ENCODE peak calls at places on chromosomes 16 and 17, in five cellular contexts. One of them, this sample, is unnamed.

GRCh38 chr17:50272246-50272645 is 2.0 kb upstream of the TMEM92 start:
- DNase-seq in ascending aorta: no peak
- DNase-seq in GM12878: no peak
- DNase-seq in mucosa of descending colon: no peak
- DNase-seq in A549: no peak
- DNase-seq in this sample: no peak

GRCh38 chr16:68455631-68456030 is 7.3 kb upstream of the SMPD3 start:
- DNase-seq in ascending aorta: no peak
- DNase-seq in GM12878: no peak
- DNase-seq in mucosa of descending colon: no peak
- DNase-seq in A549: no peak
- DNase-seq in this sample: no peak

GRCh38 chr16:49280022-49280741 is 1.5 kb downstream of the CBLN1 start:
- DNase-seq in ascending aorta: no peak
- DNase-seq in GM12878: no peak
- DNase-seq in mucosa of descending colon: no peak
- DNase-seq in A549: no peak
- DNase-seq in this sample: no peak

GRCh38 chr16:49742428-49743205 is 113.3 kb downstream of the ZNF423 start:
- DNase-seq in ascending aorta: no peak
- DNase-seq in GM12878: no peak
- DNase-seq in mucosa of descending colon: no peak
- DNase-seq in A549: no peak
- DNase-seq in this sample: no peak

GRCh38 chr17:46836500-46836899 is 14.9 kb upstream of the WNT9B start:
- DNase-seq in ascending aorta: no peak
- DNase-seq in GM12878: no peak
- DNase-seq in mucosa of descending colon: no peak
- DNase-seq in A549: no peak
- DNase-seq in this sample: no peak

GRCh38 chr16:86534779-86535605 is 20.0 kb downstream of the MTHFSD start:
- DNase-seq in ascending aorta: no peak
- DNase-seq in GM12878: no peak
- DNase-seq in mucosa of descending colon: no peak
- DNase-seq in A549: no peak
- DNase-seq in this sample: no peak

GRCh38 chr17:28031174-28031573 is 11.3 kb upstream of the NLK start:
- DNase-seq in ascending aorta: no peak
- DNase-seq in GM12878: no peak
- DNase-seq in mucosa of descending colon: no peak
- DNase-seq in A549: no peak
- DNase-seq in this sample: no peak

GRCh38 chr16:51155199-51155607 is 4.1 kb upstream of the SALL1 start:
- DNase-seq in ascending aorta: no peak
- DNase-seq in GM12878: no peak
- DNase-seq in mucosa of descending colon: peak; percentile 12
- DNase-seq in A549: no peak
- DNase-seq in this sample: no peak

GRCh38 chr16:29116980-29117379 is 132.1 kb downstream of the LAT start:
- DNase-seq in ascending aorta: no peak
- DNase-seq in GM12878: no peak
- DNase-seq in mucosa of descending colon: no peak
- DNase-seq in A549: no peak
- DNase-seq in this sample: no peak

GRCh38 chr16:9816644-9817043 is 365.6 kb downstream of the GRIN2A start:
- DNase-seq in ascending aorta: no peak
- DNase-seq in GM12878: no peak
- DNase-seq in mucosa of descending colon: no peak
- DNase-seq in A549: no peak
- DNase-seq in this sample: no peak

GRCh38 chr16:55284718-55285099 is 39.3 kb upstream of the IRX6 start:
- DNase-seq in ascending aorta: no peak
- DNase-seq in GM12878: no peak
- DNase-seq in mucosa of descending colon: no peak
- DNase-seq in A549: no peak
- DNase-seq in this sample: no peak

GRCh38 chr16:83928341-83929055 is 24.5 kb upstream of the OSGIN1 start:
- DNase-seq in ascending aorta: no peak
- DNase-seq in GM12878: no peak
- DNase-seq in mucosa of descending colon: no peak
- DNase-seq in A549: no peak
- DNase-seq in this sample: no peak

GRCh38 chr16:3785413-3785812 is 68.1 kb upstream of the TRAP1 start:
- DNase-seq in ascending aorta: peak; percentile 54
- DNase-seq in GM12878: no peak
- DNase-seq in mucosa of descending colon: no peak
- DNase-seq in A549: no peak
- DNase-seq in this sample: no peak

GRCh38 chr17:49576121-49576905 is 642 bp downstream of the NXPH3 start:
- DNase-seq in ascending aorta: no peak
- DNase-seq in GM12878: no peak
- DNase-seq in mucosa of descending colon: peak; percentile 21
- DNase-seq in A549: peak; percentile 33
- DNase-seq in this sample: peak; percentile 85

GRCh38 chr16:81175325-81175891 is 63.1 kb upstream of the BCO1 start:
- DNase-seq in ascending aorta: no peak
- DNase-seq in GM12878: no peak
- DNase-seq in mucosa of descending colon: no peak
- DNase-seq in A549: peak; percentile 80
- DNase-seq in this sample: no peak

GRCh38 chr16:88760424-88761142 is 24.4 kb downstream of the PIEZO1 start:
- DNase-seq in ascending aorta: no peak
- DNase-seq in GM12878: no peak
- DNase-seq in mucosa of descending colon: peak; percentile 72
- DNase-seq in A549: no peak
- DNase-seq in this sample: no peak

GRCh38 chr16:84080813-84081212 is 35.9 kb downstream of the MBTPS1 start:
- DNase-seq in ascending aorta: no peak
- DNase-seq in GM12878: no peak
- DNase-seq in mucosa of descending colon: no peak
- DNase-seq in A549: no peak
- DNase-seq in this sample: no peak

GRCh38 chr17:17104036-17104435 is 61.8 kb downstream of the MPRIP start:
- DNase-seq in ascending aorta: no peak
- DNase-seq in GM12878: no peak
- DNase-seq in mucosa of descending colon: no peak
- DNase-seq in A549: no peak
- DNase-seq in this sample: no peak
- H3K4me1 ChIP-seq in ascending aorta: peaks cover 11% of the 10 kb centered on the region
- H3K4me1 ChIP-seq in GM12878: peaks cover 3% of the 10 kb centered on the region
- H3K4me1 ChIP-seq in mucosa of descending colon: peaks cover 21% of the 10 kb centered on the region
- H3K4me1 ChIP-seq in A549: peaks cover 41% of the 10 kb centered on the region
- H3K4me1 ChIP-seq in this sample: no peaks in the 10 kb centered on the region

GRCh38 chr17:57454729-57455062 is 198.4 kb downstream of the MSI2 start:
- DNase-seq in ascending aorta: no peak
- DNase-seq in GM12878: no peak
- DNase-seq in mucosa of descending colon: no peak
- DNase-seq in A549: no peak
- DNase-seq in this sample: no peak
- TF ChIP-seq CTCF in ascending aorta: no peak
- TF ChIP-seq CTCF in GM12878: no peak
- TF ChIP-seq CTCF in mucosa of descending colon: no peak
- TF ChIP-seq CTCF in A549: no peak
- TF ChIP-seq CTCF in this sample: no peak

DNA sequence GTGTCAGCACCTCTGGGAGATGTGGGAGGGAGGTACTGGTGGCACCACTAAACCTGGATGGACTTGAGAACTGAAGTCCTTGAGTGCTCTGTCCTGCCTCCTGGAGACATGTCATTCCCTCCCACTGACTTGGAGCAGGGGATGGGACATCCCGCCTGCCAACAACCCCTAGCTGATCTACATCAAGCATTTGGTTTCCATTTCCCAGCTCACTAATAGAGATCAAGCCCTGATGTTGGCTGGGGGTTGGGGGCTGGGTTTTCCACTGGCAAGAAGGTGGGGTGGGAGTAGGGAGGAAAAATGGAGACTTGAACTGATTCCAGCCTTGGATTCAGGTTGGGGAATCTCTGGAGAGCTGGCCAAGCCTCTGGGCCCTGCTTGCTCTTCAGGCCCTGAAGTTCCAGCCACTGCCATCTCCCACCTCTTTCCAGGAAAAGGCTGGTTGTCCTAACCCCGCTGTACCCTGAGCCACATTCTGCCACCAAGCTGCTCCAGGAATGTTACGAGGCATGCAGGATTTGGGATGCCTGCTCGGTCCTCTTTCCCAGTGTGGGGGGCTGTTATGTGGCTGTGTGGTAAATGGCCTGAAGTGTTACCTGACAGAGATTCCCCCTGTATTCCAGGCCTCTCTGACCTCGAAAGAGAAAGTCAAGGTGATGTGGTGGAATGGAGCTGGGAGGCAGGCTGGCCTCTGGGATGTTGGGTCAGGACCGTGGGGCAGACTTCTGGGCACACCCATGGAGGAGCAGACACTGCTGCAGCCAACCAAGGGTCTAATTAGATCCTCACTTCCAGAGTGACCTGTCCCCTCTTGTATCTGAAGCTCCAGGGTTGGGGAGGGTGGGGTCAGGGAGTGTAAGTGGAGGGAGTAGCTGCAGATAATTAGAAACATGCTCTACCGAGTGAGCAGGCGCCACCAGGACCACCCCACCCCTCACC is 16.7 kb downstream of the IGFBP4 start:
- DNase-seq in ascending aorta: no peak
- DNase-seq in GM12878: no peak
- DNase-seq in mucosa of descending colon: no peak
- DNase-seq in A549: peak; percentile 63
- DNase-seq in this sample: no peak
- H3K4me1 ChIP-seq in ascending aorta: peaks cover 20% of the 10 kb centered on the region
- H3K4me1 ChIP-seq in GM12878: no peaks in the 10 kb centered on the region
- H3K4me1 ChIP-seq in mucosa of descending colon: no peaks in the 10 kb centered on the region
- H3K4me1 ChIP-seq in A549: peaks cover 91% of the 10 kb centered on the region
- H3K4me1 ChIP-seq in this sample: no peaks in the 10 kb centered on the region

DNA sequence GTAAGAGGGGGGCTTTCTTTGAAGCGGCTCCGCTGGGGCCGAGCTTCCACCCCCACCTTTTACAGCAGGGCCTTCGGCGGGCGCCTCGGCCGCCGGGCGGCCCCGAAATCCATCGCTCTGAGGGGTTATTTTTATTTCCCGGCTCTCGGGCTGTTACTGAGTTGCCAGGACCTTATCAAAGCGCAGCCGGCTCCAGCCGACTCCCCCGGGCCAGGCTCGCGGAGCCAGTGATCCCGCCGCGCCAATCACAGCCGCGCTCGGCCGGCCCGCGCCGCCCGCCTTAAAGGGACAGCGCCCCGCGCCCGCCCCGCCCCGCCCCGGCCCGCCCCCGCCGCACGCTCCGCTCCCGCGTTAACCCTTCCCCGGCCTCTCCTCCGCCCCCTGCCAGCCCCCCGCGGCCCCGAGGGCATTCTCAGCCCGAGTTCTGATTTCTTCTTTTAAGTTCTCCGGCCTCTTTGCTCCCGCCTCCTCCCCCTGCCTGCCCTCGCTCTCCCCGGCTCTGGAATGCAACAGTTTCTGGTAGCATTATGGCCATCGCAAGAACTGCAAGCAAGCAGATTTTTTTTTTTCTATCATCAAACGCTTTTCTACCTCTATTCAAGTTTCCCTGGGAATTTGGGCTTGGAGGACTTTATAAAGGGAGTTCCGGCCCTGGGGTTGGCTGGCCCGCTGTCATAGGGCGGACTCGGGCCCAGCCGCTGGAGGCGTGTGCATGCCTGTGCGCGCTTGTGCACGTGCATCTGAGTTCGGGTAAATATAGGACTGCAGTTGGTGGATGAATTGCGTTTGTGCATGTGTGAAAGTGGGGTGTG is at the start of gene AXIN2:
- DNase-seq in ascending aorta: peak; percentile 94
- DNase-seq in GM12878: no peak
- DNase-seq in mucosa of descending colon: peak; percentile 93
- DNase-seq in A549: peak; percentile 90
- DNase-seq in this sample: peak; percentile 96
- TF ChIP-seq CTCF in ascending aorta: peak; percentile 32
- TF ChIP-seq CTCF in GM12878: no peak
- TF ChIP-seq CTCF in mucosa of descending colon: no peak
- TF ChIP-seq CTCF in A549: no peak
- TF ChIP-seq CTCF in this sample: peak; percentile 25

GRCh38 chr17:67679721-67680120 is 38.0 kb upstream of the NOL11 start:
- DNase-seq in ascending aorta: no peak
- DNase-seq in GM12878: no peak
- DNase-seq in mucosa of descending colon: no peak
- DNase-seq in A549: no peak
- DNase-seq in this sample: no peak
- H3K4me1 ChIP-seq in ascending aorta: no peaks in the 10 kb centered on the region
- H3K4me1 ChIP-seq in GM12878: peaks cover 31% of the 10 kb centered on the region
- H3K4me1 ChIP-seq in mucosa of descending colon: no peaks in the 10 kb centered on the region
- H3K4me1 ChIP-seq in A549: no peaks in the 10 kb centered on the region
- H3K4me1 ChIP-seq in this sample: no peaks in the 10 kb centered on the region

DNA sequence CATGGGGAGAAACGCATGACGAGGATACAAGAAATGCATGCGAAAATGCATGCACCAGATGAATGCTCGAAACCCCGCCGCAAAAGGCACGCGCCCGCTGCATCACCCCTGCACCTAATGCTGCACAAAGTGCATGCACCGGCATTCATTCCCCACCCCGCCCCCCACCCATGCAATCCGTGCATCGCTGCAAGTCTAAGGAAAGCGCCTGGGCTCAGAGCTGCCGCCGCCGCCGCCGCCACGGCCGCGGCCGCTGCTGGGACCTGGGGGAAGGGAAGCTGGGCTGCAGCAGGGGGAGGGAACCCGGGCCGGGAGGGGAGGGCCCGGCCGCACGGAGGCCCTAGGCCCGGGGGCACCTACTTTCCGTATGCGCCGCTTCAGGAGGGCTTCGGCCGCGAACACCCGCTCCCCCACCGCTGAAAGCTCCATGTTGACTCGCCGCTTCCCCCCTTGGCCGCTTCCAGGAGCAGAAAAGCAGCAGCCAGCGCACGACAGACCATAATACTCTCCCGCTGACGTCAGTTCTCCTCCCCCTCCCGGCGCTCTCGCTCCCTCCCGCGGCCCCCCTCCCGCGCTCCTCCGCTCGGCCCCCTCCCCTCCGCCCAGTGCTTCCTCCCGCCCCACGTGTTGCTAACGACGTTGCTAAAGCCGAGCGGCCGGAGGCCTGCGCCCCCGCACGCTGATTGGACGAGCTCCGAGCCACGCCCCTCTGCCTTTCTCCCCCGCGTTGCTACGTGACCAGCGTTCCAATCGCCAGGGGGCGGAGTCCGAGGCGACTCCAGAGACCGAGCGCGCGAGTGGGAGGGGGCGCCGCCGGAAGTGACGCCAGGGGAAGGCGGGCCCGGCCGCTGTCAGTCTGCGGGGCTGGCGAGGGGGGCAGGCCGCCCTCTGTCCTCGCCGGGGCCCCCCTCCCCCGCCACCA is at the start of gene CBX8:
- DNase-seq in ascending aorta: peak; percentile 100
- DNase-seq in GM12878: peak; percentile 94
- DNase-seq in mucosa of descending colon: peak; percentile 100
- DNase-seq in A549: peak; percentile 100
- DNase-seq in this sample: peak; percentile 100
- TF ChIP-seq CTCF in ascending aorta: peak; percentile 10
- TF ChIP-seq CTCF in GM12878: peak; percentile 11
- TF ChIP-seq CTCF in mucosa of descending colon: no peak
- TF ChIP-seq CTCF in A549: no peak
- TF ChIP-seq CTCF in this sample: peak; percentile 24

DNA sequence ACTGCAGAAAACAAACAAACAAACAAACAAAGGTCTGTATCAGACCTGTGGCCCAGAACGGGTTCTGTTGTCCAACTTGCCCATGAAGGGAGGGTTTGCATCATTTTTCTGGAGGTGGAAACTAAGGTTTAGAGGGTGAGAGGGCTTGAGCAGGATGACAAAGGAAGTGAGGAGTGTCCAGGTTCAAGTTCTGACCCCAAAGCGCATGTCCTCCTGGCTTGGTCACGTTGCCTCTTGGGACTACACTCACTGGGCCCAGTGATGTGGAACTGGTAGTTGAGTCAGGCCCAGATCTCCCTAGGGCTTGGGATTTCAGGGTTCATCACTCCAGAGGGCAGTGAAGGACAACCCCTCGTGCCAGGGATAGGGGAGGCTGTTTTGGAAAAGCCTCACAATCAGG is 1.8 kb downstream of the SREBF1 start:
- DNase-seq in ascending aorta: no peak
- DNase-seq in GM12878: no peak
- DNase-seq in mucosa of descending colon: no peak
- DNase-seq in A549: no peak
- DNase-seq in this sample: no peak
- H3K4me1 ChIP-seq in ascending aorta: peaks cover 19% of the 10 kb centered on the region
- H3K4me1 ChIP-seq in GM12878: peaks cover 46% of the 10 kb centered on the region
- H3K4me1 ChIP-seq in mucosa of descending colon: peaks cover 64% of the 10 kb centered on the region
- H3K4me1 ChIP-seq in A549: peaks cover 86% of the 10 kb centered on the region
- H3K4me1 ChIP-seq in this sample: peaks cover 46% of the 10 kb centered on the region

This sample was measured in Caco-2.